ENCODE peak calls at places on chromosomes 12 and 14, in five cellular contexts. E, Q, T, N and K are unnamed samples.
A peak's percentile ranks its signal among the peaks of the same experiment; 100 is the strongest.

GRCh38 chr14:27236601-27237000 is 638.8 kb upstream of the NOVA1 start:
- DNase-seq in N (no peak), T (no peak), E (no peak), Q (no peak), K (no peak)

GRCh38 chr12:124347805-124348658 is 53.1 kb downstream of the RFLNA start:
- DNase-seq in N (no peak), Q (no peak), E (no peak), T (peak; percentile 16), K (no peak)

GRCh38 chr14:72513994-72514659 is 379.8 kb downstream of the DPF3 start:
- DNase-seq in T (no peak), E (peak; percentile 66), N (no peak), Q (peak; percentile 19), K (no peak)

GRCh38 chr14:41830679-41831078 is 224.0 kb downstream of the LRFN5 start:
- DNase-seq in T (no peak), N (peak; percentile 13), Q (no peak), E (peak; percentile 72), K (no peak)

GRCh38 chr12:95762123-95762785 is 28.3 kb downstream of the NTN4 start:
- DNase-seq in T (no peak), N (no peak), Q (no peak), E (no peak), K (no peak)

GRCh38 chr12:95385246-95385645 is 88.7 kb upstream of the METAP2 start:
- DNase-seq in E (peak; percentile 84), Q (no peak), N (peak; percentile 22), T (no peak), K (no peak)

GRCh38 chr12:27534060-27534764 is 10.2 kb downstream of the PPFIBP1 start:
- DNase-seq in E (no peak), Q (no peak), N (no peak), T (no peak), K (no peak)

GRCh38 chr14:42172304-42172703 is 565.6 kb downstream of the LRFN5 start:
- DNase-seq in E (no peak), T (no peak), N (no peak), Q (no peak), K (no peak)

GRCh38 chr12:129119537-129119936 is 266.3 kb downstream of the GLT1D1 start:
- DNase-seq in Q (no peak), T (no peak), N (no peak), E (no peak), K (peak; percentile 12)

GRCh38 chr12:42733911-42734310 is 144.4 kb upstream of the PRICKLE1 start:
- DNase-seq in N (no peak), T (no peak), Q (no peak), E (no peak), K (no peak)

GRCh38 chr14:68458840-68459469 is 333.9 kb downstream of the ZFP36L1 start:
- DNase-seq in E (peak; percentile 62), N (peak; percentile 42), Q (peak; percentile 96), T (peak; percentile 28), K (no peak)

GRCh38 chr12:7787574-7788315 is 1.5 kb upstream of the NANOG start:
- DNase-seq in N (no peak), T (no peak), E (peak; percentile 47), Q (no peak), K (no peak)

GRCh38 chr14:35558680-35559079 is 24.7 kb downstream of the INSM2 start:
- DNase-seq in N (no peak), T (no peak), E (peak; percentile 9), Q (no peak), K (no peak)

GRCh38 chr12:42361909-42362706 is 36.1 kb downstream of the PPHLN1 start:
- DNase-seq in E (no peak), N (no peak), T (no peak), Q (no peak), K (no peak)

GRCh38 chr12:123094349-123095073 is 56.4 kb downstream of the PITPNM2 start:
- DNase-seq in Q (peak; percentile 82), T (no peak), N (peak; percentile 70), E (peak; percentile 82), K (no peak)

GRCh38 chr12:6181583-6182278 is 18.5 kb upstream of the CD9 start:
- DNase-seq in N (no peak), Q (no peak), E (peak; percentile 20), T (no peak), K (no peak)

GRCh38 chr12:3759878-3760277 is 7.0 kb upstream of the CRACR2A start:
- DNase-seq in E (no peak), T (no peak), Q (no peak), N (no peak), K (no peak)

GRCh38 chr14:38948171-38948570 is 154.9 kb downstream of the SEC23A start:
- DNase-seq in E (peak; percentile 83), Q (no peak), T (no peak), N (no peak), K (no peak)

GRCh38 chr14:22973217-22974032 is 8.9 kb downstream of the AJUBA start:
- DNase-seq in Q (peak; percentile 63), E (peak; percentile 77), N (no peak), T (peak; percentile 61), K (no peak)

GRCh38 chr12:100165356-100165755 is 22.7 kb upstream of the BLTP3B start:
- DNase-seq in N (no peak), E (no peak), T (no peak), Q (no peak), K (no peak)

GRCh38 chr14:77309122-77309521 is 11.6 kb downstream of the POMT2 start:
- DNase-seq in N (no peak), Q (no peak), T (no peak), E (no peak), K (no peak)

GRCh38 chr12:9760699-9761406 is at the start of gene CD69:
- DNase-seq in N (no peak), Q (no peak), E (no peak), T (no peak), K (no peak)

GRCh38 chr12:85076688-85077430 is 40.7 kb downstream of the LRRIQ1 start:
- DNase-seq in Q (peak; percentile 44), T (no peak), N (no peak), E (peak; percentile 90), K (no peak)

GRCh38 chr12:27206801-27207502 is 37.1 kb upstream of the STK38L start:
- DNase-seq in E (no peak), Q (no peak), T (no peak), N (no peak), K (no peak)

GRCh38 chr14:88352299-88353097 is 29.4 kb upstream of the KCNK10 start:
- DNase-seq in N (no peak), E (peak; percentile 60), Q (no peak), T (no peak), K (no peak)

GRCh38 chr12:104347374-104348075 is 44.0 kb downstream of the EID3 start:
- DNase-seq in N (no peak), T (no peak), Q (no peak), E (no peak), K (no peak)

DNA sequence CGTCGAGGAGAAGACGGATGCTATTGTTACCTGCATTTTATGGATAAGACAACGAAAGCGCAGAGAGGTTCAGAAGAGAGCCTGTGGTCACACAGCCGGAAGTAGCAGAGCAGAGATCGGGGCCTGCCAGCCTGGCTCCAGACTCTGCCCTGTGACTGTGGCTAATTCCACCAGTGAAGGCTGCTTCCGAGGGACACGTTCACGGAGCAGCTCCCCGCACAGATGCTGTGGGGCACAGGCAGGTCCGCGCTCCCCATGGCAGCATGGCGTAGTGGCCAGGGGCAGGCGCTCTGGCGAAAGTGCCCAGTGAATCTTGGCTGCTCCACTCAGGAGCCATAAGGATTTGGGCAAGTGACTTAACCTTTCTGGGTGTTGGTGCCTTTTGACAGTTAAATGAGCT is 9.8 kb downstream of the RIMBP2 start:
- DNase-seq in Q (no peak), N (no peak), T (no peak), E (no peak), K (no peak)
- TF ChIP-seq CTCF in Q (no peak), N (no peak), T (no peak), E (no peak), K (no peak)

DNA sequence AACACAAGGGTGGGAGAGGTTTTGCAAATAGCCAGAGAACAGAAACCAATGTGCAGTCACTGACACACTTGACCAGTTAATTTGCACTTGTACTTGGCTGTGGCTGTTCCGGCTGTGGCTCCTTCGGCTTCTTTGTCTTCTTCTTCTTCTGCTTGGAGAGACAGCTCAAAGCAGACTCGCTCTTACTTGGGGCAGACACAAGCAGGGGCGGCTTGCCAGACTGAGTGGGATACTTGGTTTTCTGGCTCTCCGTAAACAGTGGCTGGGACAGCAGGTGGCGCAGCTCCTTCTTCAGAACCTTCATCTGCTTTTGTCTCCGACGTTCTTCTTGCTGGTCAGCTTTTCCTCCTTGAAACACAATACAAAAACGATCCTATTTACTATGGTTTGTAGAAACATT is 25.0 kb downstream of the OTUB2 start:
- DNase-seq in N (peak; percentile 38), E (peak; percentile 66), T (peak; percentile 30), Q (no peak), K (no peak)
- TF ChIP-seq CTCF in N (peak; percentile 39), E (peak; percentile 52), T (no peak), Q (peak; percentile 46), K (peak; percentile 56)

GRCh38 chr14:100155049-100155621 is 4.3 kb downstream of the DEGS2 start:
- DNase-seq in E (peak; percentile 25), N (no peak), T (peak; percentile 53), Q (peak; percentile 62), K (peak; percentile 26)
- TF ChIP-seq CTCF in E (peak; percentile 57), N (peak; percentile 24), T (peak; percentile 82), Q (peak; percentile 31), K (peak; percentile 64)

GRCh38 chr12:2507811-2508210 is 287.0 kb upstream of the FKBP4 start:
- DNase-seq in E (no peak), T (peak; percentile 22), Q (no peak), N (no peak), K (no peak)

GRCh38 chr12:2503762-2504161 is 291.0 kb upstream of the FKBP4 start:
- DNase-seq in Q (no peak), T (no peak), N (no peak), E (no peak), K (no peak)

GRCh38 chr12:2503036-2503435 is 291.7 kb upstream of the FKBP4 start:
- DNase-seq in Q (no peak), T (no peak), E (no peak), N (no peak), K (no peak)

GRCh38 chr12:2501464-2502181 is 293.1 kb upstream of the FKBP4 start:
- DNase-seq in E (no peak), T (peak; percentile 63), N (no peak), Q (no peak), K (no peak)

GRCh38 chr12:2504577-2504976 is 290.2 kb upstream of the FKBP4 start:
- DNase-seq in E (no peak), Q (no peak), N (no peak), T (no peak), K (no peak)
- TF ChIP-seq CTCF in E (no peak), Q (no peak), N (no peak), T (no peak), K (no peak)

DNA sequence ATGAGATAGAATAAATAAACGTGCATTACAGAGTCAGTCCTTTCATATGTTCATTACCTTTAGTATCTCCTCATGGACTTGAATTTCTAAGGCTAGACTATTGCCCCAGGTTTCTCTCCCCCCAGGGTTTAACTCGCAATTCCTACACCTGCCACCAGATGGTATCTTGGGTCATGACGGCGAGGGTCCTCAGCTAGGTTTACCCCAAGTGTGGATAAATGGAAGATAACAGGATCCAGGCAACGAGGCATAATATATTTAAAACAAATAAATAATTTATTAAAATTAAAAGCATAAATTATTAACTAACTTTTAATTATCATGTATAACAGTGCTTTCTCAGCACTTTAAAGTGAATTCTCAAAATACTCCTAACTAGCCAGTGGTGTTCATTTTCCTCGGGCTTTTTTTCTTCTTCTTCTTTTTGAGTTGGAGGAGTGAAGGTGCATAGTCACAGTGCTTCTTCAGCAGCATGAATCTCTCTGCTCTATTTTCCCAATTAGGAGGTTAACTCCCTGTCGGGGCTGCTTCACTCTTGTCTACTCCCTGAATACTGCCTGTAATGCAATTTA is 243.5 kb upstream of the CAND1 start:
- DNase-seq in N (no peak), T (peak; percentile 73), E (peak; percentile 29), Q (peak; percentile 71), K (peak; percentile 41)
- TF ChIP-seq CTCF in N (peak; percentile 24), T (peak; percentile 85), E (peak; percentile 79), Q (peak; percentile 70), K (peak; percentile 72)